ENCODE peak calls at places on chromosomes 3 and 15, in ten cellular contexts. X is A549; P is effector memory CD4-positive, alpha-beta T cell; Q is MM.1S; W is left ventricle myocardium inferior; Z is adrenal gland; V is GM23248; L is body of pancreas; F is gastrocnemius medialis; I is stomach. N is an unnamed sample.

GRCh38 chr3:157089455-157090221 is 70.3 kb downstream of the CCNL1 start:
- DNase-seq in X (peak; percentile 14), P (peak; percentile 56), Q (no peak), W (peak; percentile 29), Z (peak; percentile 34), V (no peak), L (peak; percentile 52), F (no peak), I (peak; percentile 56), N (peak; percentile 50)

GRCh38 chr3:141465221-141465620 is 21.6 kb upstream of the RASA2 start:
- DNase-seq in X (no peak), P (no peak), Q (no peak), W (no peak), Z (no peak), V (peak; percentile 56), L (no peak), F (no peak), I (no peak), N (no peak)

GRCh38 chr3:196322-197153 is at the start of gene CHL1:
- DNase-seq in X (no peak), P (no peak), Q (no peak), W (no peak), Z (no peak), V (no peak), L (no peak), F (no peak), I (no peak), N (peak; percentile 15)

GRCh38 chr3:27422617-27423016 is 53.4 kb upstream of the NEK10 start:
- DNase-seq in X (no peak), P (no peak), Q (no peak), W (no peak), Z (no peak), V (no peak), L (no peak), F (no peak), I (no peak), N (no peak)

GRCh38 chr15:48358229-48358641 is 27.0 kb downstream of the DUT start:
- DNase-seq in X (peak; percentile 24), P (no peak), Q (peak; percentile 53), W (no peak), Z (no peak), V (peak; percentile 74), L (no peak), F (no peak), I (no peak), N (no peak)

GRCh38 chr3:99747915-99748314 is 69.7 kb upstream of the CMSS1 start:
- DNase-seq in X (peak; percentile 11), P (no peak), Q (no peak), W (no peak), Z (no peak), V (peak; percentile 73), L (no peak), F (no peak), I (no peak), N (no peak)

GRCh38 chr3:187833799-187834578 is 88.7 kb upstream of the BCL6 start:
- DNase-seq in X (no peak), P (no peak), Q (no peak), W (no peak), Z (no peak), V (no peak), L (no peak), F (no peak), I (no peak), N (no peak)

GRCh38 chr15:22951381-22952280 is 28.5 kb downstream of the CYFIP1 start:
- DNase-seq in X (no peak), P (no peak), Q (no peak), W (no peak), Z (no peak), V (no peak), L (peak; percentile 37), F (no peak), I (no peak), N (no peak)

DNA sequence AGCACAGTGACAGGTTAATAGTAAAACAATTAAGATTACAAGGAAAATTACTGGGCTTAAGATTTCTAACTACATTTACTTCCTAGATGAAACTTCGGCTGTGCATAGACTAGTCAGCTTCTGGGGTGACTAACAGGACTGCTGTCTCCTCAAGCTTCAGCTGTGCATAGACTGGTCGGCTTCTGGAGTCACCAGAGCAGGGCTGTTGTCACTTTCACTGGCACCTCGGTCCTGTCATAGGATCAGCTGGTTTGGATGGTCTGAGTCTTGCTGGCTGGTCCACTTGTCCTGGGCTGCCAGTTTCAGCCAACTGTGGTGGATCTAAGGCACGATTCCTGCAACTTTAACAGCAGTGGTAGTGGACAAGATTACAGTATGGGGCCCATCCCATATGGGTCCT is 23.8 kb upstream of the ACAD9 start:
- DNase-seq in X (no peak), P (no peak), Q (no peak), W (no peak), Z (no peak), V (no peak), L (no peak), F (no peak), I (no peak), N (no peak)
- H3K9me3 ChIP-seq in X (peaks cover 49% of the 10 kb centered on the region), P (peaks cover 14% of the 10 kb centered on the region), Q (no peaks in the 10 kb centered on the region), W (peaks cover 53% of the 10 kb centered on the region), Z (peaks cover 26% of the 10 kb centered on the region), V (no peaks in the 10 kb centered on the region), L (peaks cover 33% of the 10 kb centered on the region), F (no peaks in the 10 kb centered on the region), I (peaks cover 14% of the 10 kb centered on the region), N (peaks cover 14% of the 10 kb centered on the region)

DNA sequence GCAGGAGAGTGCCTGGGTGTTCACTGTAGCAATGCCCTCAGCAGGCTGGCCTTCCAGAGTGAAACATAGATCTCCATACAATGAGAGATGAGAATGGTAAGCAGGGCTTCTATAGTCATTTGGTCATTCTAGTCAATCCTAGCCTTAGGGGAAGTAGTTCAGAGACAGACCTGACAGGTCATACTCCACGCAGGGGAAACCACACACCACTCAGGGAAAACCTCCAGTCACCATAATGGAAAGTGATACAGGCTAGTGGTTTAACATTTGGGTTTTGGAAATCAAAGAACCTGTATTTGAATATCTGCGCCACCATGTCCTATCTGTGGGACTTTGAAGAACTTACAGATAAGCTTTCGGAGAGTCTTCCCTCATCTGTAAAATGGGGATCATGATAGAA is 425.7 kb upstream of the PPP2R3A start:
- DNase-seq in X (no peak), P (no peak), Q (no peak), W (no peak), Z (no peak), V (no peak), L (no peak), F (no peak), I (no peak), N (no peak)
- H3K4me1 ChIP-seq in X (no peaks in the 10 kb centered on the region), P (no peaks in the 10 kb centered on the region), Q (no peaks in the 10 kb centered on the region), W (no peaks in the 10 kb centered on the region), Z (no peaks in the 10 kb centered on the region), V (no peaks in the 10 kb centered on the region), L (no peaks in the 10 kb centered on the region), F (peaks cover 3% of the 10 kb centered on the region), I (no peaks in the 10 kb centered on the region), N (no peaks in the 10 kb centered on the region)

GRCh38 chr15:59096429-59096828 is 8.5 kb upstream of the CCNB2 start:
- DNase-seq in X (no peak), P (no peak), Q (no peak), W (no peak), Z (no peak), V (no peak), L (no peak), F (no peak), I (no peak), N (no peak)
- H3K4me3 ChIP-seq in X (no peak overlapping the region), P (no peak overlapping the region), Q (no peak overlapping the region), W (no peak overlapping the region), Z (no peak overlapping the region), V (no peak overlapping the region), L (no peak overlapping the region), F (no peak overlapping the region), I (no peak overlapping the region), N (no peak overlapping the region)

GRCh38 chr3:190608850-190609589 is 95.1 kb downstream of the IL1RAP start:
- DNase-seq in X (no peak), P (no peak), Q (no peak), W (no peak), Z (no peak), V (no peak), L (no peak), F (no peak), I (no peak), N (no peak)

GRCh38 chr3:190605385-190605784 is 91.5 kb downstream of the IL1RAP start:
- DNase-seq in X (no peak), P (no peak), Q (no peak), W (no peak), Z (no peak), V (no peak), L (no peak), F (no peak), I (no peak), N (no peak)

GRCh38 chr3:190601597-190601996 is 87.7 kb downstream of the IL1RAP start:
- DNase-seq in X (no peak), P (no peak), Q (no peak), W (peak; percentile 34), Z (no peak), V (no peak), L (peak; percentile 18), F (no peak), I (no peak), N (no peak)

GRCh38 chr3:190606596-190606995 is 92.7 kb downstream of the IL1RAP start:
- DNase-seq in X (no peak), P (no peak), Q (peak; percentile 54), W (no peak), Z (no peak), V (no peak), L (no peak), F (no peak), I (no peak), N (no peak)
- H3K9me3 ChIP-seq in X (no peaks in the 10 kb centered on the region), P (no peaks in the 10 kb centered on the region), Q (no peaks in the 10 kb centered on the region), W (no peaks in the 10 kb centered on the region), Z (no peaks in the 10 kb centered on the region), V (no peaks in the 10 kb centered on the region), L (no peaks in the 10 kb centered on the region), F (no peaks in the 10 kb centered on the region), I (no peaks in the 10 kb centered on the region), N (no peaks in the 10 kb centered on the region)

DNA sequence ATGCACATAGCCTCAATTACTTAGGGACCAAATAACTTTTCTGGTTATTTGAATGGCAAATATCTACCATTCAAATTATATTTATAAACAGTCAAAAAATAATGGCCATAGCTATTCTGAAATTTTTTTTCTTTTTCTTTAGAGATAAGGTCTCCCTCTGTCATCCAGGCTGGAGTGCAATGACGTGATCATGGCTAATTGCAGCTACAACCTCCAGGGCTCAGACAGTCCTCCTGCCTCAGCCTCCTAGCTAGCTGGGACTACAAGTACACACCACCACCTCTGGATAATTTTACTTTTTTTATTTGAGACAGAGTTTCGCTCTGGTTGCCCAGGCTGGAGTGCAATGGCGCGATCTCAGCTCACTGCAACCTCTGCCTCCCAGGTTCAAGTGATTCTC is 16.6 kb downstream of the PPP1R2 start:
- DNase-seq in X (no peak), P (no peak), Q (no peak), W (no peak), Z (no peak), V (no peak), L (no peak), F (no peak), I (no peak), N (no peak)
- H3K4me1 ChIP-seq in X (no peaks in the 10 kb centered on the region), P (peaks cover 27% of the 10 kb centered on the region), Q (peaks cover 3% of the 10 kb centered on the region), W (peaks cover 6% of the 10 kb centered on the region), Z (no peaks in the 10 kb centered on the region), V (no peaks in the 10 kb centered on the region), L (peaks cover 5% of the 10 kb centered on the region), F (peaks cover 17% of the 10 kb centered on the region), I (peaks cover 6% of the 10 kb centered on the region), N (no peaks in the 10 kb centered on the region)

DNA sequence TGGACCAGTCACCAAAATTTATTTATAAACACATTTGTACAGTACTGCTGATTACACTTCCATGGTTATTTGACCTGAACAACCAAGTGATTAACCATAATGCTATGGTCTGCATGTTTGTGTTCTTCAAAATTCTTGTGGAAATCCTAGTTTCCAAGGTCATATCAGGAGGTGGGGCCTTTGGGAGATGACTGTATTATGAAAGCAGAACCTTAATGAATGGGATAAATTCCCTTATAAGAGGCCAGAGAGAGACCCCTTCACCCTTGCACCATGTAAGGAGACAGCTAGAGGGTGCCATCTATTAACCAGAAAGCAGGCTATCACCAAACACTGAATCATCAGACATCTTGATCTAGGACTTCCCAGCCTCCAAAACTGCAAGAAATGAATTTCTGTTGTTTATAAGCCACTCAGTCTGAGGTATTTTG is 1.9 kb downstream of the SCAPER start:
- DNase-seq in X (peak; percentile 66), P (no peak), Q (peak; percentile 26), W (no peak), Z (no peak), V (peak; percentile 54), L (no peak), F (no peak), I (no peak), N (no peak)
- H3K4me3 ChIP-seq in X (no peak overlapping the region), P (no peak overlapping the region), Q (no peak overlapping the region), W (peak overlapping the region; percentile 86), Z (no peak overlapping the region), V (peak overlapping the region; percentile 20), L (no peak overlapping the region), F (no peak overlapping the region), I (no peak overlapping the region), N (no peak overlapping the region)